ENCODE peak calls at places on chromosomes 6 and 20, in six cellular contexts. M is cerebellar nuclear complex; N is GDM1; Z is heart left ventricle; Y is NCI-H524 treated with DMSO at 0.1 percent for 48 hours; H is activated CD4-positive, CD25-positive, alpha-beta regulatory T cell. R is an unnamed sample.

GRCh38 chr6:43784049-43784855 is 14.2 kb downstream of the VEGFA start:
- DNase-seq in M (no peak), N (no peak), Z (no peak), Y (no peak), H (no peak), R (no peak)

GRCh38 chr6:83603560-83603959 is 91.2 kb downstream of the PRSS35 start:
- DNase-seq in M (no peak), N (no peak), Z (no peak), Y (no peak), H (no peak), R (no peak)

GRCh38 chr20:61934716-61935530 is 130.8 kb downstream of the TAF4 start:
- DNase-seq in M (no peak), N (no peak), Z (no peak), Y (no peak), H (no peak), R (no peak)

GRCh38 chr6:38168126-38168525 is 348.6 kb downstream of the ZFAND3 start:
- DNase-seq in M (no peak), N (no peak), Z (no peak), Y (no peak), H (no peak), R (no peak)

GRCh38 chr6:107355659-107356058 is 103.7 kb downstream of the PDSS2 start:
- DNase-seq in M (no peak), N (no peak), Z (peak), Y (no peak), H (no peak), R (no peak)

GRCh38 chr6:85006362-85006761 is 242.0 kb upstream of the TBX18 start:
- DNase-seq in M (no peak), N (no peak), Z (no peak), Y (no peak), H (no peak), R (peak)

GRCh38 chr20:62358171-62358719 is 8.9 kb downstream of the LAMA5 start:
- DNase-seq in M (no peak), N (no peak), Z (no peak), Y (no peak), H (no peak), R (no peak)

GRCh38 chr6:80438728-80439127 is 332.3 kb downstream of the BCKDHB start:
- DNase-seq in M (no peak), N (no peak), Z (no peak), Y (no peak), H (no peak), R (peak)

GRCh38 chr6:129749749-129750120 is 39.8 kb upstream of the ARHGAP18 start:
- DNase-seq in M (no peak), N (no peak), Z (no peak), Y (no peak), H (no peak), R (peak)

GRCh38 chr6:155495011-155495768 is 39.6 kb upstream of the NOX3 start:
- DNase-seq in M (no peak), N (no peak), Z (peak), Y (no peak), H (no peak), R (peak)

GRCh38 chr6:4788482-4788881 is 12.3 kb downstream of the CDYL start:
- DNase-seq in M (no peak), N (no peak), Z (no peak), Y (no peak), H (no peak), R (no peak)

GRCh38 chr20:40251284-40251932 is 437.6 kb downstream of the MAFB start:
- DNase-seq in M (no peak), N (no peak), Z (no peak), Y (no peak), H (no peak), R (peak)

GRCh38 chr6:33171096-33171888 is 21.0 kb downstream of the COL11A2 start:
- DNase-seq in M (no peak), N (no peak), Z (no peak), Y (no peak), H (no peak), R (no peak)

GRCh38 chr20:38970302-38970701 is 8.2 kb downstream of the DHX35 start:
- DNase-seq in M (no peak), N (no peak), Z (no peak), Y (no peak), H (no peak), R (peak)

GRCh38 chr20:32457476-32457986 is 99.4 kb downstream of the ASXL1 start:
- DNase-seq in M (no peak), N (no peak), Z (peak), Y (peak), H (no peak), R (peak)

GRCh38 chr6:75236630-75237029 is 7.0 kb downstream of the COX7A2 start:
- DNase-seq in M (no peak), N (no peak), Z (no peak), Y (no peak), H (no peak), R (no peak)

GRCh38 chr6:155078331-155078745 is 83.2 kb downstream of the TIAM2 start:
- DNase-seq in M (no peak), N (no peak), Z (no peak), Y (no peak), H (no peak), R (no peak)

GRCh38 chr6:48567016-48567415 is 456.0 kb upstream of the PTCHD4 start:
- DNase-seq in M (no peak), N (no peak), Z (no peak), Y (no peak), H (no peak), R (peak)

GRCh38 chr20:4813839-4814695 is 92.4 kb downstream of the PRND start:
- DNase-seq in M (no peak), N (peak), Z (peak), Y (no peak), H (no peak), R (peak)

GRCh38 chr6:131250121-131250520 is 114.9 kb downstream of the AKAP7 start:
- DNase-seq in M (no peak), N (peak), Z (peak), Y (no peak), H (no peak), R (peak)

GRCh38 chr6:168028181-168028580 is 30.7 kb downstream of the KIF25 start:
- DNase-seq in M (no peak), N (no peak), Z (peak), Y (no peak), H (no peak), R (no peak)

GRCh38 chr20:22921595-22922421 is 113.3 kb upstream of the SSTR4 start:
- DNase-seq in M (no peak), N (peak), Z (no peak), Y (no peak), H (no peak), R (peak)

GRCh38 chr20:45098096-45098773 is 2.7 kb downstream of the KCNS1 start:
- DNase-seq in M (no peak), N (no peak), Z (no peak), Y (no peak), H (no peak), R (peak)

GRCh38 chr6:4587171-4587570 is 189.0 kb upstream of the CDYL start:
- DNase-seq in M (no peak), N (no peak), Z (no peak), Y (no peak), H (no peak), R (no peak)

GRCh38 chr20:63739129-63740069 is at the start of gene SLC2A4RG:
- DNase-seq in M (no peak), N (peak), Z (peak), Y (no peak), H (no peak), R (peak)

GRCh38 chr20:48148916-48149672 is 363.8 kb upstream of the SULF2 start:
- DNase-seq in M (no peak), N (no peak), Z (no peak), Y (no peak), H (no peak), R (no peak)

R was measured in fibroblast of pulmonary artery.